ENCODE peak calls at places on chromosomes 6 and 20, in eight cellular contexts. One of them, this sample, is unnamed. For H3K36me3 and H3K9me3, the result is how much of the 10 kb centered on the place peaks cover.

GRCh38 chr20:62337558-62338293 is 29.4 kb downstream of the LAMA5 start:
- DNase-seq in CD8-positive, alpha-beta memory T cell: no peak
- DNase-seq in tibial nerve: no peak
- DNase-seq in naive thymus-derived CD4-positive, alpha-beta T cell: no peak
- DNase-seq in K562: no peak
- DNase-seq in adipocyte: no peak
- DNase-seq in GM12878: peak
- DNase-seq in PC-3: no peak
- DNase-seq in this sample: no peak

GRCh38 chr6:113481441-113481840 is 375.7 kb upstream of the MARCKS start:
- DNase-seq in CD8-positive, alpha-beta memory T cell: no peak
- DNase-seq in tibial nerve: no peak
- DNase-seq in naive thymus-derived CD4-positive, alpha-beta T cell: no peak
- DNase-seq in K562: no peak
- DNase-seq in adipocyte: peak
- DNase-seq in GM12878: no peak
- DNase-seq in PC-3: no peak
- DNase-seq in this sample: no peak

GRCh38 chr20:42700423-42700822 is 489.3 kb downstream of the PTPRT start:
- DNase-seq in CD8-positive, alpha-beta memory T cell: no peak
- DNase-seq in tibial nerve: no peak
- DNase-seq in naive thymus-derived CD4-positive, alpha-beta T cell: no peak
- DNase-seq in K562: no peak
- DNase-seq in adipocyte: no peak
- DNase-seq in GM12878: no peak
- DNase-seq in PC-3: no peak
- DNase-seq in this sample: no peak

GRCh38 chr6:63636516-63636968 is 940 bp downstream of the PHF3 start:
- DNase-seq in CD8-positive, alpha-beta memory T cell: peak
- DNase-seq in tibial nerve: peak
- DNase-seq in naive thymus-derived CD4-positive, alpha-beta T cell: peak
- DNase-seq in K562: peak
- DNase-seq in adipocyte: peak
- DNase-seq in GM12878: no peak
- DNase-seq in PC-3: peak
- DNase-seq in this sample: peak

GRCh38 chr6:134176283-134176975 is 124.0 kb upstream of the SLC2A12 start:
- DNase-seq in CD8-positive, alpha-beta memory T cell: no peak
- DNase-seq in tibial nerve: no peak
- DNase-seq in naive thymus-derived CD4-positive, alpha-beta T cell: no peak
- DNase-seq in K562: no peak
- DNase-seq in adipocyte: peak
- DNase-seq in GM12878: no peak
- DNase-seq in PC-3: peak
- DNase-seq in this sample: peak

GRCh38 chr6:36897629-36898028 is 11.9 kb downstream of the C6orf89 start:
- DNase-seq in CD8-positive, alpha-beta memory T cell: no peak
- DNase-seq in tibial nerve: no peak
- DNase-seq in naive thymus-derived CD4-positive, alpha-beta T cell: no peak
- DNase-seq in K562: no peak
- DNase-seq in adipocyte: no peak
- DNase-seq in GM12878: no peak
- DNase-seq in PC-3: peak
- DNase-seq in this sample: no peak

GRCh38 chr6:14799928-14800327 is 445.9 kb upstream of the JARID2 start:
- DNase-seq in CD8-positive, alpha-beta memory T cell: no peak
- DNase-seq in tibial nerve: no peak
- DNase-seq in naive thymus-derived CD4-positive, alpha-beta T cell: no peak
- DNase-seq in K562: peak
- DNase-seq in adipocyte: peak
- DNase-seq in GM12878: peak
- DNase-seq in PC-3: peak
- DNase-seq in this sample: peak

GRCh38 chr6:43389713-43390265 is 20.3 kb upstream of the ZNF318 start:
- DNase-seq in CD8-positive, alpha-beta memory T cell: no peak
- DNase-seq in tibial nerve: no peak
- DNase-seq in naive thymus-derived CD4-positive, alpha-beta T cell: no peak
- DNase-seq in K562: no peak
- DNase-seq in adipocyte: no peak
- DNase-seq in GM12878: no peak
- DNase-seq in PC-3: no peak
- DNase-seq in this sample: no peak

GRCh38 chr6:168627798-168628551 is 187.0 kb downstream of the SMOC2 start:
- DNase-seq in CD8-positive, alpha-beta memory T cell: no peak
- DNase-seq in tibial nerve: no peak
- DNase-seq in naive thymus-derived CD4-positive, alpha-beta T cell: no peak
- DNase-seq in K562: no peak
- DNase-seq in adipocyte: no peak
- DNase-seq in GM12878: no peak
- DNase-seq in PC-3: no peak
- DNase-seq in this sample: no peak

GRCh38 chr20:49233226-49233625 is 14.0 kb downstream of the DDX27 start:
- DNase-seq in CD8-positive, alpha-beta memory T cell: no peak
- DNase-seq in tibial nerve: no peak
- DNase-seq in naive thymus-derived CD4-positive, alpha-beta T cell: no peak
- DNase-seq in K562: no peak
- DNase-seq in adipocyte: no peak
- DNase-seq in GM12878: no peak
- DNase-seq in PC-3: no peak
- DNase-seq in this sample: no peak

GRCh38 chr20:34220581-34220980 is 20.6 kb upstream of the ASIP start:
- DNase-seq in CD8-positive, alpha-beta memory T cell: no peak
- DNase-seq in tibial nerve: no peak
- DNase-seq in naive thymus-derived CD4-positive, alpha-beta T cell: no peak
- DNase-seq in K562: no peak
- DNase-seq in adipocyte: peak
- DNase-seq in GM12878: no peak
- DNase-seq in PC-3: peak
- DNase-seq in this sample: no peak

GRCh38 chr6:121597654-121598053 is 162.2 kb downstream of the GJA1 start:
- DNase-seq in CD8-positive, alpha-beta memory T cell: no peak
- DNase-seq in tibial nerve: no peak
- DNase-seq in naive thymus-derived CD4-positive, alpha-beta T cell: no peak
- DNase-seq in K562: no peak
- DNase-seq in adipocyte: peak
- DNase-seq in GM12878: no peak
- DNase-seq in PC-3: peak
- DNase-seq in this sample: peak

GRCh38 chr20:31569163-31570020 is 35.7 kb upstream of the ID1 start:
- DNase-seq in CD8-positive, alpha-beta memory T cell: peak
- DNase-seq in tibial nerve: peak
- DNase-seq in naive thymus-derived CD4-positive, alpha-beta T cell: peak
- DNase-seq in K562: peak
- DNase-seq in adipocyte: peak
- DNase-seq in GM12878: no peak
- DNase-seq in PC-3: peak
- DNase-seq in this sample: peak

GRCh38 chr6:165439928-165440554 is 130.6 kb upstream of the C6orf118 start:
- DNase-seq in CD8-positive, alpha-beta memory T cell: no peak
- DNase-seq in tibial nerve: no peak
- DNase-seq in naive thymus-derived CD4-positive, alpha-beta T cell: no peak
- DNase-seq in K562: no peak
- DNase-seq in adipocyte: peak
- DNase-seq in GM12878: no peak
- DNase-seq in PC-3: peak
- DNase-seq in this sample: no peak

GRCh38 chr6:52887912-52888535 is 21.5 kb downstream of the GSTA3 start:
- DNase-seq in CD8-positive, alpha-beta memory T cell: no peak
- DNase-seq in tibial nerve: no peak
- DNase-seq in naive thymus-derived CD4-positive, alpha-beta T cell: no peak
- DNase-seq in K562: no peak
- DNase-seq in adipocyte: no peak
- DNase-seq in GM12878: no peak
- DNase-seq in PC-3: peak
- DNase-seq in this sample: no peak

GRCh38 chr20:41145821-41146620 is 8.7 kb downstream of the PLCG1 start:
- DNase-seq in CD8-positive, alpha-beta memory T cell: no peak
- DNase-seq in tibial nerve: no peak
- DNase-seq in naive thymus-derived CD4-positive, alpha-beta T cell: no peak
- DNase-seq in K562: no peak
- DNase-seq in adipocyte: no peak
- DNase-seq in GM12878: no peak
- DNase-seq in PC-3: no peak
- DNase-seq in this sample: peak

GRCh38 chr6:155880905-155881304 is 425.3 kb upstream of the NOX3 start:
- DNase-seq in CD8-positive, alpha-beta memory T cell: no peak
- DNase-seq in tibial nerve: no peak
- DNase-seq in naive thymus-derived CD4-positive, alpha-beta T cell: no peak
- DNase-seq in K562: no peak
- DNase-seq in adipocyte: peak
- DNase-seq in GM12878: no peak
- DNase-seq in PC-3: peak
- DNase-seq in this sample: no peak

GRCh38 chr20:32490942-32491763 is 94.0 kb downstream of the NOL4L start:
- DNase-seq in CD8-positive, alpha-beta memory T cell: no peak
- DNase-seq in tibial nerve: no peak
- DNase-seq in naive thymus-derived CD4-positive, alpha-beta T cell: no peak
- DNase-seq in K562: no peak
- DNase-seq in adipocyte: no peak
- DNase-seq in GM12878: no peak
- DNase-seq in PC-3: no peak
- DNase-seq in this sample: no peak

GRCh38 chr6:72788188-72788587 is 166.3 kb downstream of the KCNQ5 start:
- DNase-seq in CD8-positive, alpha-beta memory T cell: no peak
- DNase-seq in tibial nerve: no peak
- DNase-seq in naive thymus-derived CD4-positive, alpha-beta T cell: no peak
- DNase-seq in K562: no peak
- DNase-seq in adipocyte: peak
- DNase-seq in GM12878: no peak
- DNase-seq in PC-3: peak
- DNase-seq in this sample: no peak

GRCh38 chr6:149334682-149335160 is 17.2 kb downstream of the TAB2 start:
- DNase-seq in CD8-positive, alpha-beta memory T cell: no peak
- DNase-seq in tibial nerve: no peak
- DNase-seq in naive thymus-derived CD4-positive, alpha-beta T cell: no peak
- DNase-seq in K562: no peak
- DNase-seq in adipocyte: peak
- DNase-seq in GM12878: no peak
- DNase-seq in PC-3: peak
- DNase-seq in this sample: peak

GRCh38 chr20:58390659-58391035 is 1.6 kb downstream of the VAPB start:
- DNase-seq in CD8-positive, alpha-beta memory T cell: no peak
- DNase-seq in tibial nerve: no peak
- DNase-seq in naive thymus-derived CD4-positive, alpha-beta T cell: no peak
- DNase-seq in K562: no peak
- DNase-seq in adipocyte: no peak
- DNase-seq in GM12878: no peak
- DNase-seq in PC-3: no peak
- DNase-seq in this sample: no peak
- H3K4me3 ChIP-seq in CD8-positive, alpha-beta memory T cell: peak
- H3K4me3 ChIP-seq in tibial nerve: peak
- H3K4me3 ChIP-seq in naive thymus-derived CD4-positive, alpha-beta T cell: no peak
- H3K4me3 ChIP-seq in K562: peak
- H3K4me3 ChIP-seq in adipocyte: peak
- H3K4me3 ChIP-seq in GM12878: peak
- H3K4me3 ChIP-seq in PC-3: peak
- H3K4me3 ChIP-seq in this sample: peak

DNA sequence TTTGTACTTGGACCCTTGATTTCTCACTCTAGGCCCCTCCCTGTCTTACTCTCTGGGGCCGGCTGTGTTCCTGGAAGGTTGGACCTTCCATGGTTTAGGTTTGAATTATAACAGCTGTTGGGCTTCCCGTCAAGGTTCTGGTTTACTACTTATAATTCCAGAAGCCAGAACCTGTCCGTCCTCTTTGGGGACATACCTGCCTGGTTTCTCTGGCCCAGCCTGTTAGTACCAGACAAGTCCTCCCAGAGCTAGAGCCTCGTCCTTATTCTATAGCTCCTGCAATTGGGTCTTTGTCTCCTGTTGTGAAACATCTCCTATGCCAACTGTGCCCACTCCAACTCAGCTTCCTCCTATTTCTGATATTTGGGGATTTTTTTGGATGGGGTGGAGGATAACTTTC is 14.8 kb upstream of the ADIG start:
- DNase-seq in CD8-positive, alpha-beta memory T cell: no peak
- DNase-seq in tibial nerve: no peak
- DNase-seq in naive thymus-derived CD4-positive, alpha-beta T cell: no peak
- DNase-seq in K562: no peak
- DNase-seq in adipocyte: no peak
- DNase-seq in GM12878: no peak
- DNase-seq in PC-3: no peak
- DNase-seq in this sample: no peak
- H3K36me3 ChIP-seq in CD8-positive, alpha-beta memory T cell: half or more
- H3K36me3 ChIP-seq in tibial nerve: under half
- H3K36me3 ChIP-seq in naive thymus-derived CD4-positive, alpha-beta T cell: under half
- H3K36me3 ChIP-seq in K562: half or more
- H3K36me3 ChIP-seq in adipocyte: half or more
- H3K36me3 ChIP-seq in GM12878: under half
- H3K36me3 ChIP-seq in PC-3: under half
- H3K36me3 ChIP-seq in this sample: under half

DNA sequence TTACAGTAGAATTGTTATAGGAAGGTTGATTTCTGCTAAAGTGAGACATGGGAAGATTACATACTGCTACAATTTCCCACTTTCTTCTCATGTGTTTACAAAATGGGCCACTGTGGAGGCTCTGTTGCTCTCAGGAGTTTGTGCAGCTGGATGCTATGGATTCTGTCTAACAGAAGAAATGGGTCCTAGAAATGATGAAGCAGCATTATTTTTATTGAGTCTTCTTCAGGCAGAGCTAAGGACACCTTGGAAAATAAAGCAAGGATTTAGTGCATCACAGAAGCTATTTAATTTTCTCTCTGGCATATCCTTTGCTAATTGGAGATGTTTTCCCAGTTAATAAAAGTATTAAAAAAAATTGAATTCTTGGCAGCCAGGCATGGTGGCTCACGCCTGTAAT is 29.2 kb downstream of the CCDC170 start:
- DNase-seq in CD8-positive, alpha-beta memory T cell: no peak
- DNase-seq in tibial nerve: no peak
- DNase-seq in naive thymus-derived CD4-positive, alpha-beta T cell: no peak
- DNase-seq in K562: no peak
- DNase-seq in adipocyte: no peak
- DNase-seq in GM12878: no peak
- DNase-seq in PC-3: no peak
- DNase-seq in this sample: no peak
- H3K9me3 ChIP-seq in CD8-positive, alpha-beta memory T cell: under half
- H3K9me3 ChIP-seq in tibial nerve: under half
- H3K9me3 ChIP-seq in naive thymus-derived CD4-positive, alpha-beta T cell: under half
- H3K9me3 ChIP-seq in K562: under half
- H3K9me3 ChIP-seq in adipocyte: half or more
- H3K9me3 ChIP-seq in GM12878: under half
- H3K9me3 ChIP-seq in PC-3: under half
- H3K9me3 ChIP-seq in this sample: under half

GRCh38 chr6:127483399-127484055 is 24.3 kb upstream of the KIAA0408 start:
- DNase-seq in CD8-positive, alpha-beta memory T cell: no peak
- DNase-seq in tibial nerve: no peak
- DNase-seq in naive thymus-derived CD4-positive, alpha-beta T cell: no peak
- DNase-seq in K562: no peak
- DNase-seq in adipocyte: peak
- DNase-seq in GM12878: no peak
- DNase-seq in PC-3: no peak
- DNase-seq in this sample: no peak
- H3K4me3 ChIP-seq in CD8-positive, alpha-beta memory T cell: peak
- H3K4me3 ChIP-seq in tibial nerve: no peak
- H3K4me3 ChIP-seq in naive thymus-derived CD4-positive, alpha-beta T cell: peak
- H3K4me3 ChIP-seq in K562: no peak
- H3K4me3 ChIP-seq in adipocyte: peak
- H3K4me3 ChIP-seq in GM12878: peak
- H3K4me3 ChIP-seq in PC-3: peak
- H3K4me3 ChIP-seq in this sample: no peak

GRCh38 chr20:2654831-2655230 is 2.4 kb downstream of the NOP56 start:
- DNase-seq in CD8-positive, alpha-beta memory T cell: no peak
- DNase-seq in tibial nerve: no peak
- DNase-seq in naive thymus-derived CD4-positive, alpha-beta T cell: no peak
- DNase-seq in K562: no peak
- DNase-seq in adipocyte: no peak
- DNase-seq in GM12878: no peak
- DNase-seq in PC-3: no peak
- DNase-seq in this sample: no peak
- H3K36me3 ChIP-seq in CD8-positive, alpha-beta memory T cell: half or more
- H3K36me3 ChIP-seq in tibial nerve: under half
- H3K36me3 ChIP-seq in naive thymus-derived CD4-positive, alpha-beta T cell: under half
- H3K36me3 ChIP-seq in K562: half or more
- H3K36me3 ChIP-seq in adipocyte: half or more
- H3K36me3 ChIP-seq in GM12878: under half
- H3K36me3 ChIP-seq in PC-3: half or more
- H3K36me3 ChIP-seq in this sample: half or more

This sample was measured in MG63.